ENCODE peak calls at places on chromosome 6, in nine cellular contexts. S is prostate gland, X is lung, L is GM12878, D is Caco-2, W is heart left ventricle, Y is PC-9, I is GM12865, O is HepG2. P is an unnamed sample.
A peak's percentile ranks its signal among the peaks of the same experiment; 100 is the strongest.

GRCh38 chr6:34333858-34334257 is 58.6 kb downstream of the NUDT3 start:
- DNase-seq in S (no peak), X (no peak), L (no peak), D (no peak), W (peak; percentile 58), Y (no peak), I (no peak), O (no peak), P (peak; percentile 36)

GRCh38 chr6:33604941-33605854 is 15.9 kb upstream of the ITPR3 start:
- DNase-seq in S (no peak), X (no peak), L (no peak), D (no peak), W (no peak), Y (no peak), I (no peak), O (no peak), P (no peak)

GRCh38 chr6:104648347-104648746 is 211.4 kb downstream of the HACE1 start:
- DNase-seq in S (no peak), X (no peak), L (no peak), D (no peak), W (no peak), Y (no peak), I (no peak), O (no peak), P (no peak)

GRCh38 chr6:139433647-139434419 is 59.4 kb upstream of the CITED2 start:
- DNase-seq in S (no peak), X (no peak), L (no peak), D (peak; percentile 39), W (no peak), Y (no peak), I (no peak), O (peak; percentile 11), P (no peak)

GRCh38 chr6:45746046-45746445 is 269.6 kb downstream of the CLIC5 start:
- DNase-seq in S (no peak), X (no peak), L (no peak), D (no peak), W (no peak), Y (no peak), I (no peak), O (no peak), P (no peak)

GRCh38 chr6:148203970-148204369 is 138.7 kb upstream of the SASH1 start:
- DNase-seq in S (no peak), X (no peak), L (peak; percentile 66), D (no peak), W (peak; percentile 25), Y (no peak), I (peak; percentile 77), O (no peak), P (peak; percentile 75)

GRCh38 chr6:110874880-110875547 is 429 bp downstream of the AMD1 start:
- DNase-seq in S (peak; percentile 25), X (peak; percentile 37), L (no peak), D (no peak), W (no peak), Y (no peak), I (peak; percentile 60), O (no peak), P (no peak)

GRCh38 chr6:47478233-47479155 is 905 bp downstream of the CD2AP start:
- DNase-seq in S (peak; percentile 19), X (no peak), L (no peak), D (no peak), W (no peak), Y (no peak), I (peak; percentile 25), O (peak; percentile 43), P (no peak)

GRCh38 chr6:7882505-7883257 is 27.9 kb downstream of the TXNDC5 start:
- DNase-seq in S (no peak), X (no peak), L (no peak), D (no peak), W (no peak), Y (no peak), I (no peak), O (peak; percentile 47), P (no peak)

GRCh38 chr6:70905676-70906075 is 51.2 kb downstream of the B3GAT2 start:
- DNase-seq in S (no peak), X (no peak), L (no peak), D (no peak), W (no peak), Y (no peak), I (no peak), O (no peak), P (no peak)

GRCh38 chr6:70900061-70900460 is 56.8 kb downstream of the B3GAT2 start:
- DNase-seq in S (no peak), X (no peak), L (no peak), D (no peak), W (no peak), Y (no peak), I (no peak), O (no peak), P (no peak)

GRCh38 chr6:70903665-70904452 is 53.0 kb downstream of the B3GAT2 start:
- DNase-seq in S (no peak), X (no peak), L (no peak), D (no peak), W (no peak), Y (no peak), I (no peak), O (no peak), P (no peak)

GRCh38 chr6:70901324-70901723 is 55.5 kb downstream of the B3GAT2 start:
- DNase-seq in S (no peak), X (no peak), L (no peak), D (no peak), W (no peak), Y (no peak), I (no peak), O (no peak), P (no peak)
- TF ChIP-seq CTCF in S (no peak), X (no peak), L (peak; percentile 32), D (peak; percentile 22), W (no peak), Y (peak; percentile 53), I (peak; percentile 8), O (no peak), P (peak; percentile 44)

GRCh38 chr6:44054635-44055559 is 72.4 kb downstream of the MRPL14 start:
- DNase-seq in S (no peak), X (no peak), L (no peak), D (no peak), W (no peak), Y (no peak), I (no peak), O (no peak), P (no peak)
- H3K4me3 ChIP-seq in S (no peak overlapping the region), X (no peak overlapping the region), L (no peak overlapping the region), D (no peak overlapping the region), W (no peak overlapping the region), Y (no peak overlapping the region), I (no peak overlapping the region), O (no peak overlapping the region), P (no peak overlapping the region)

GRCh38 chr6:17472653-17473183 is 79.3 kb downstream of the CAP2 start:
- DNase-seq in S (no peak), X (no peak), L (no peak), D (no peak), W (no peak), Y (no peak), I (no peak), O (no peak), P (no peak)

GRCh38 chr6:17466707-17467106 is 73.3 kb downstream of the CAP2 start:
- DNase-seq in S (no peak), X (no peak), L (no peak), D (no peak), W (no peak), Y (no peak), I (no peak), O (peak; percentile 16), P (no peak)

GRCh38 chr6:17470209-17470952 is 77.0 kb downstream of the CAP2 start:
- DNase-seq in S (no peak), X (no peak), L (no peak), D (no peak), W (no peak), Y (no peak), I (no peak), O (no peak), P (no peak)

GRCh38 chr6:17470953-17471335 is 77.5 kb downstream of the CAP2 start:
- DNase-seq in S (peak; percentile 35), X (no peak), L (no peak), D (no peak), W (no peak), Y (no peak), I (no peak), O (no peak), P (no peak)

DNA sequence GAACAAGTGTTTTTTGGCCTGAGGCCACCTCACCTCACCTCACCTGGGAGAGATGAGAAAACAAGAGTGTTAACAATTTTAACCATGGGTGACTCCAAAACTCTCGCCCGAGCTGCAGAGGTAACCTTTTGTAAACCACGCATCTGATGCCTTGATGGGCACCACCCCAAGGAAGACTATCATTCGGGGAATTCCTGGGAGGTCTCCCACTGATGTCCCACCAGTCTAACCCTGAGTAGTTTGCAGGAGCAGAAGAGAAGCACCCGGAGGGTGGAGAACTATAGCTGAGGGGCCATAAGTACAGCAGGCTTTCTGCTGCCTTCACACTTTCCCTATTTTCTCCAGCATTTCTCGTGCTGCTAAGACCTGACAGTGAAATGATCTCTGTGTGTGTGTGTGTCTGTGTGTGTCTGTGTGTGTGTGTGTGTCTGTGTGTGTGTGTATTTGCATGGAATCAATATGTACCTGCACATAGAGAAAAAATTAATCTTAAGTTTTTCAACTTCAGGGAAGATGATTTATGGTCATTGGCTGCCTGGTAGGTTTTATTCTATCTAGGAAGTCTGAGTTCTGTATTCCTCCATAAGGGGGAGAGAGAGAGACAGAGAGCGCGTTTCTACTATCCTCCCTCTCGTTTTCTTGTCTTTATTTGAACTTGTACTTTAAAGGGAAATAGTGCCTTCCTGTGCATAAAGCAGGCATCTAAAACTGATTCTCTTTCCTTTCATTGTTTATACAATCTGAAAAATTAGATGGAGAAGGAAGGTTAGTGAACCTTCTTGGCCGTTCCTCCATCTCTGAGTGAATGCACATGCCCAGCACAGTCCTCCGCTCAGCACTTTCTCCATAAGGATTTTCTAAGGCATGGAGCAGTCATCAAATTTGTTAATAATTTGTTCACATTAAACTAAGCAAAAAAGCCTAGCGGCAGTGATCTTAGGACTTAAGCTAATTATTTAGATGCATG is 75.9 kb downstream of the CAP2 start:
- DNase-seq in S (no peak), X (no peak), L (no peak), D (no peak), W (no peak), Y (no peak), I (no peak), O (no peak), P (no peak)
- TF ChIP-seq CTCF in S (peak; percentile 31), X (no peak), L (no peak), D (no peak), W (peak; percentile 27), Y (no peak), I (no peak), O (no peak), P (no peak)

GRCh38 chr6:5751525-5752252 is 255.0 kb downstream of the NRN1 start:
- DNase-seq in S (no peak), X (no peak), L (no peak), D (no peak), W (no peak), Y (no peak), I (no peak), O (no peak), P (no peak)
- H3K4me3 ChIP-seq in S (no peak overlapping the region), X (no peak overlapping the region), L (no peak overlapping the region), D (no peak overlapping the region), W (no peak overlapping the region), Y (no peak overlapping the region), I (no peak overlapping the region), O (no peak overlapping the region), P (no peak overlapping the region)

GRCh38 chr6:72580281-72580940 is 41.5 kb upstream of the KCNQ5 start:
- DNase-seq in S (no peak), X (no peak), L (no peak), D (peak; percentile 37), W (no peak), Y (peak; percentile 10), I (peak; percentile 44), O (peak; percentile 9), P (no peak)
- TF ChIP-seq CTCF in S (no peak), X (no peak), L (peak; percentile 28), D (peak; percentile 51), W (no peak), Y (peak; percentile 43), I (peak; percentile 17), O (peak; percentile 28), P (peak; percentile 31)